ENCODE peak calls at places on chromosomes 3 and 15, in ten cellular contexts. A is SJSA1; S is fibroblast of lung; Y is NCI-H82; T is GM23338; H is Karpas-422; R is NCI-H446 treated with DMSO at 0.1 percent for 48 hours; L is A172; C is activated naive CD4-positive, alpha-beta T cell treated with anti-CD3 and anti-CD28 coated beads, Interleukin-2, amount 10 ng/mL, durations not matched to agents 7 days and 5 days; D is Calu3. Q is an unnamed sample.

GRCh38 chr3:143464850-143465249 is 345.3 kb downstream of the CHST2 start:
- DNase-seq in T (no peak), D (peak), Y (peak), S (peak), L (peak), C (no peak), H (peak), A (no peak), R (peak), Q (peak)

GRCh38 chr15:33201376-33202189 is 7.1 kb upstream of the FMN1 start:
- DNase-seq in R (no peak), Y (peak), T (peak), A (peak), C (peak), D (peak), H (peak), L (peak), S (peak), Q (peak)

GRCh38 chr15:93917181-93917580 is 314.2 kb upstream of the MCTP2 start:
- DNase-seq in R (no peak), L (no peak), D (no peak), S (no peak), T (peak), C (no peak), H (no peak), A (no peak), Y (no peak), Q (no peak)

GRCh38 chr3:20185364-20185732 is 658 bp downstream of the SGO1 start:
- DNase-seq in T (peak), A (no peak), D (peak), C (peak), H (peak), S (peak), Y (peak), R (no peak), L (peak), Q (no peak)

GRCh38 chr3:177640319-177640997 is 443.2 kb upstream of the TBL1XR1 start:
- DNase-seq in A (no peak), S (peak), Y (peak), L (peak), T (peak), H (no peak), R (no peak), C (no peak), D (no peak), Q (no peak)

GRCh38 chr15:56832125-56832524 is 86.3 kb upstream of the TCF12 start:
- DNase-seq in Y (no peak), A (no peak), D (no peak), H (no peak), R (peak), S (peak), C (no peak), L (no peak), T (no peak), Q (peak)

GRCh38 chr3:105904251-105904650 is 35.4 kb upstream of the CBLB start:
- DNase-seq in L (no peak), C (no peak), A (no peak), R (no peak), T (no peak), Y (no peak), H (no peak), S (no peak), D (no peak), Q (no peak)

GRCh38 chr3:12661926-12662592 is 1.9 kb downstream of the RAF1 start:
- DNase-seq in Y (peak), T (no peak), A (no peak), S (no peak), C (no peak), L (no peak), D (no peak), R (no peak), H (no peak), Q (no peak)

GRCh38 chr3:178785961-178786360 is 249.7 kb downstream of the KCNMB2 start:
- DNase-seq in L (no peak), T (no peak), R (no peak), Y (no peak), D (no peak), A (no peak), H (no peak), C (no peak), S (no peak), Q (peak)

GRCh38 chr3:173876476-173876875 is 478.9 kb downstream of the NLGN1 start:
- DNase-seq in R (no peak), C (no peak), A (no peak), S (peak), L (no peak), D (no peak), T (peak), H (no peak), Y (no peak), Q (no peak)

GRCh38 chr3:175585898-175586297 is 726.8 kb downstream of the NAALADL2 start:
- DNase-seq in D (no peak), S (peak), T (no peak), Y (no peak), C (no peak), H (no peak), A (no peak), R (no peak), L (peak), Q (peak)

GRCh38 chr3:61809879-61810278 is 248.5 kb downstream of the PTPRG start:
- DNase-seq in S (peak), D (no peak), Y (peak), A (no peak), L (no peak), R (peak), H (no peak), C (no peak), T (no peak), Q (peak)

Q was measured in astrocyte of the spinal cord.